ENCODE peak calls at places on chromosomes 11 and 22, in ten cellular contexts. M, V, U, B, Q, P, L, A, H and F are unnamed samples.

GRCh38 chr11:97938789-97939188 is 1082.0 kb upstream of the CNTN5 start:
- DNase-seq in M (no peak), V (no peak), U (no peak), B (no peak), Q (no peak), P (no peak), L (no peak), A (no peak), H (no peak), F (no peak)

GRCh38 chr11:95245038-95245437 is 14.0 kb upstream of the SESN3 start:
- DNase-seq in M (no peak), V (no peak), U (no peak), B (no peak), Q (no peak), P (no peak), L (no peak), A (no peak), H (no peak), F (no peak)

GRCh38 chr11:111631034-111631665 is 28.9 kb downstream of the SIK2 start:
- DNase-seq in M (peak), V (no peak), U (no peak), B (no peak), Q (no peak), P (no peak), L (no peak), A (no peak), H (no peak), F (no peak)

GRCh38 chr11:120212259-120212888 is 1.5 kb downstream of the OAF start:
- DNase-seq in M (no peak), V (peak), U (no peak), B (no peak), Q (no peak), P (no peak), L (no peak), A (no peak), H (no peak), F (no peak)

GRCh38 chr11:59551651-59552521 is 40.5 kb downstream of the OR4D9 start:
- DNase-seq in M (peak), V (no peak), U (peak), B (peak), Q (no peak), P (no peak), L (peak), A (no peak), H (no peak), F (no peak)

GRCh38 chr11:74681686-74682651 is 49.3 kb downstream of the CHRDL2 start:
- DNase-seq in M (no peak), V (peak), U (no peak), B (peak), Q (peak), P (no peak), L (peak), A (no peak), H (peak), F (peak)

GRCh38 chr22:42780070-42780540 is 59.4 kb upstream of the A4GALT start:
- DNase-seq in M (peak), V (no peak), U (peak), B (peak), Q (no peak), P (peak), L (peak), A (peak), H (no peak), F (peak)

GRCh38 chr11:93279911-93280347 is 50.6 kb upstream of the DEUP1 start:
- DNase-seq in M (no peak), V (no peak), U (no peak), B (no peak), Q (no peak), P (no peak), L (no peak), A (no peak), H (no peak), F (no peak)

GRCh38 chr22:26127126-26127525 is 42.1 kb upstream of the SEZ6L start:
- DNase-seq in M (no peak), V (no peak), U (no peak), B (no peak), Q (no peak), P (no peak), L (no peak), A (no peak), H (no peak), F (no peak)

GRCh38 chr11:116148056-116148455 is 624.7 kb downstream of the BUD13 start:
- DNase-seq in M (no peak), V (no peak), U (no peak), B (peak), Q (no peak), P (no peak), L (no peak), A (no peak), H (no peak), F (no peak)

GRCh38 chr11:116148645-116149044 is 624.1 kb downstream of the BUD13 start:
- DNase-seq in M (no peak), V (no peak), U (no peak), B (no peak), Q (no peak), P (no peak), L (no peak), A (no peak), H (no peak), F (no peak)

GRCh38 chr11:116144387-116144958 is 628.3 kb downstream of the BUD13 start:
- DNase-seq in M (no peak), V (no peak), U (no peak), B (peak), Q (no peak), P (no peak), L (no peak), A (no peak), H (no peak), F (no peak)

DNA sequence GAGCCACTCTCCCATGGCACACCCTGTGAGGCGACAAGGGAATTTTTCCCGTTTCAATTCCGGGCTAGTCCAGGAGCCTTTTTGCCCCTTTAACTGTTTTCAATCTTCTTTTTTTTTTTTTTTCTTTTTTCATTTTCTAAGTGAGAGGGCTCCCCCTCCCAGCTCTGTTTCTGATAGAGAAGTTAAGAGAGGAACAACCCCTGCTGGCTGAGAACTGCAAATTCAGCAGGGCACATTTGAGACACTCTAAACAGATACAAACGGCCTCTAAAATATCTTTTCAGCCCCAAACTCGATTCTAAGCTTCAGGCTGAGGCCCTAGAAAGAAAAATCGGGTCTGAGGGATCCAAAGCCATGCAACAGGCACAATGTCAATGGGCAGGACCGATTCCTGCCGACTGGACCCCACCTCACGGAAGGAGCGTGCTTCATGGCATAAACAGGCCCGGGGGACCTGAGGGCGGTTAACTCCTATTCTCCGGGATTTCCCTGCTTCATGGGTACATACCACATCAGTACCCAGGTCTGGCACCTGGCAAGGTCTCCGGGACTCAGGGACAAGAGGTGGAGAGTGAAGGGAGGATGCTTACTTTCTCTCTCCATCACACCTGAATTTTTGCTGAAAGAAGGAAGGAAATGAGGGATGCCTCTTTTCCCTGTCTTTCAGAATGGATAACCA is 627.5 kb downstream of the BUD13 start:
- DNase-seq in M (no peak), V (no peak), U (no peak), B (peak), Q (no peak), P (no peak), L (no peak), A (no peak), H (no peak), F (no peak)
- TF ChIP-seq CTCF in M (no peak), V (no peak), U (no peak), B (peak), Q (no peak), P (no peak), L (no peak), A (no peak), H (no peak), F (no peak)

GRCh38 chr11:114182471-114182968 is 113.7 kb upstream of the NNMT start:
- DNase-seq in M (no peak), V (no peak), U (no peak), B (no peak), Q (no peak), P (no peak), L (no peak), A (no peak), H (peak), F (no peak)
- H3K27ac ChIP-seq in M (no peak), V (no peak), U (peak), B (peak), Q (peak), P (peak), L (peak), A (no peak), H (peak), F (peak)

DNA sequence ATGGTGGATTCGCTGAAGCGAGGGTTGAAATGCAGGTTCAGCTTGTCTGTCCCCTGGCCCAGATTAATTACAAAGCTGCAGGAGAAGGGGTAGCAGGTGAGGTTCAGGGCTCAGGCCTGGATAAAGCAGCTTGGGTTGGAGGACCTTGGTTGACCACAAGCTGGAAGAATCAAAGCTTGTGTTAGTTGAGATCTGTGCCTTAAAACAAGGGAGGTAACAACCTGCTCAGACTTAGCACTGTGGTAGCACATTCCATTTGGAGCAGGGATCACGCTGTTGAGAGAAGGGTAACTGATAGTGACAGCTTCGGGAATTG is 9.3 kb downstream of the LGALS2 start:
- DNase-seq in M (no peak), V (no peak), U (no peak), B (no peak), Q (no peak), P (no peak), L (no peak), A (no peak), H (no peak), F (no peak)
- H3K4me3 ChIP-seq in M (peak), V (no peak), U (no peak), B (no peak), Q (no peak), P (no peak), L (no peak), A (no peak), H (no peak), F (no peak)

GRCh38 chr11:115535781-115536180 is 31.6 kb upstream of the CADM1 start:
- DNase-seq in M (no peak), V (no peak), U (no peak), B (no peak), Q (no peak), P (no peak), L (no peak), A (no peak), H (no peak), F (no peak)

GRCh38 chr11:115527534-115528125 is 23.4 kb upstream of the CADM1 start:
- DNase-seq in M (no peak), V (no peak), U (no peak), B (peak), Q (no peak), P (no peak), L (no peak), A (peak), H (no peak), F (no peak)

GRCh38 chr11:115525600-115526006 is 21.4 kb upstream of the CADM1 start:
- DNase-seq in M (peak), V (no peak), U (no peak), B (peak), Q (no peak), P (no peak), L (no peak), A (no peak), H (no peak), F (no peak)

GRCh38 chr11:115528217-115528616 is 24.0 kb upstream of the CADM1 start:
- DNase-seq in M (no peak), V (no peak), U (no peak), B (peak), Q (no peak), P (no peak), L (no peak), A (no peak), H (no peak), F (no peak)

DNA sequence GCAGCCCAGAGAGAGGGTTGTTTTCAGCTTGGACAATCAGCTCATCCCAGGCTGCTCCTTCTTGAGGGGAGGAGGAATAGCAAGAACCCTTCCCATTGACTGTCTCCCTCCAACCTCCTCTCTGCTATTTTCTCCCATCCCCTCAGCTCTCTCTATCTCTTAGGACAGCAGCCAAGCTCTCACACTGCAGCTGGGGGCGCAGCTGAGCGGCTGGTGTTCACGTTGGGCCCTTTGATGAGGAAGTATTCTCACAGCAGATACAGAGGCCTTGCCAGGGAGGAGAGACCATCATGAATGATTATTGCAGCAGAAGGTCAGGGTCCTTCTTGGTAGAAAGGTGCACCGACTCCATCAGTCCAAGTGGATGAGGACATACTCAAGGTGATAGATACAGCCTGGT is 26.5 kb upstream of the CADM1 start:
- DNase-seq in M (no peak), V (no peak), U (no peak), B (peak), Q (no peak), P (no peak), L (no peak), A (no peak), H (no peak), F (no peak)
- TF ChIP-seq CTCF in M (peak), V (no peak), U (no peak), B (peak), Q (no peak), P (no peak), L (peak), A (no peak), H (no peak), F (no peak)

GRCh38 chr11:4639931-4640330 is 2.7 kb downstream of the OR51D1 start:
- DNase-seq in M (no peak), V (no peak), U (no peak), B (no peak), Q (no peak), P (no peak), L (no peak), A (no peak), H (no peak), F (no peak)

GRCh38 chr11:4636136-4636535 is 1.1 kb upstream of the OR51D1 start:
- DNase-seq in M (no peak), V (no peak), U (no peak), B (no peak), Q (no peak), P (no peak), L (no peak), A (no peak), H (no peak), F (no peak)

GRCh38 chr11:4641501-4641900 is 2.3 kb upstream of the OR51E1 start:
- DNase-seq in M (no peak), V (no peak), U (no peak), B (no peak), Q (no peak), P (no peak), L (no peak), A (no peak), H (no peak), F (no peak)

GRCh38 chr11:4637662-4638047 is 378 bp downstream of the OR51D1 start:
- DNase-seq in M (no peak), V (no peak), U (no peak), B (no peak), Q (no peak), P (no peak), L (no peak), A (no peak), H (no peak), F (no peak)

DNA sequence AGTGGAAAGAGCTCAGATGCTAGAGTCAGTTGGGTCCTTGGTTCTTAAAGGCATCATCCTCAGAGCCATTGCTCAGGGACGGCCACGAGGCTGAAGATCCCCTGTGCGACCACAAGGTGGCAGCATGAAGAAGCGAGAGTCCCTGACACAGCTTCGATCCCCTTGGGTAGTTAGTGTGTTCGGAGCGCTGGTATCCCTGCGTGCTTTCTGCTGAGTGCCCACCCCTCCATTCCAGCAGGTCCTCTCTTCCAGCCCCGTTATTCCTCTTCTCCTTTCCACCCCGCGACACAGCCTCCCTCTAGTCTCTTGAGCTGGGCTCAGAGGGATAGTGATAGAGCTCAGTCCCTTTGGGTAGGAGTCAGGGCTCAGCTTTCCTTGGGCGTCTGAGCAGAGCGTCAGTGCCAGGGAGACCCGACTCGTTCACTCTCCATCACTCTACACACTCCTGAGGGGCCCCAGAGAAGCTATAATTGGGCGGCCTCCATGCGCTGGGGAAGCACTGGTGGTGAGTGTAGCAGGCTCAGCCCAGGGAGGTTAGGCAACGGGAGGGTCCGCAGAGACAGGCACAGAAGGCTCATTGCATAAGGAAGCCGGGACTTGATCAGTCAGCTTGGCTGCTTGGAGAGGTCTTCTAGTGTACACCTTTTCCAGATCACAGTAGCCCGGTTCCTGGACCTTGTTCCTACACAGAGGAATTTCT is at the start of gene OR51D1:
- DNase-seq in M (peak), V (peak), U (peak), B (peak), Q (peak), P (peak), L (peak), A (peak), H (peak), F (peak)
- H3K27ac ChIP-seq in M (no peak), V (no peak), U (no peak), B (no peak), Q (no peak), P (no peak), L (peak), A (no peak), H (no peak), F (no peak)